ENCODE peak calls at places on chromosome 1, in nine cellular contexts. One of them, this sample, is unnamed.
A peak's percentile ranks its signal among the peaks of the same experiment; 100 is the strongest.

GRCh38 chr1:230232352-230232751 is 165.3 kb downstream of the GALNT2 start:
- DNase-seq in T47D: no peak
- DNase-seq in substantia nigra: no peak
- DNase-seq in HFF-Myc: no peak
- DNase-seq in activated CD4-positive, alpha-beta T cell treated with anti-CD3 and anti-CD28 coated beads for 48 hours: no peak
- DNase-seq in GM03348: no peak
- DNase-seq in RWPE1: no peak
- DNase-seq in Kasumi-1: no peak
- DNase-seq in aorta: no peak
- DNase-seq in this sample: no peak

GRCh38 chr1:152983743-152984142 is at the start of gene SPRR1A:
- DNase-seq in T47D: peak; percentile 49
- DNase-seq in substantia nigra: no peak
- DNase-seq in HFF-Myc: no peak
- DNase-seq in activated CD4-positive, alpha-beta T cell treated with anti-CD3 and anti-CD28 coated beads for 48 hours: no peak
- DNase-seq in GM03348: no peak
- DNase-seq in RWPE1: peak; percentile 60
- DNase-seq in Kasumi-1: no peak
- DNase-seq in aorta: no peak
- DNase-seq in this sample: no peak

GRCh38 chr1:94095744-94096469 is 25.0 kb downstream of the ABCA4 start:
- DNase-seq in T47D: no peak
- DNase-seq in substantia nigra: no peak
- DNase-seq in HFF-Myc: no peak
- DNase-seq in activated CD4-positive, alpha-beta T cell treated with anti-CD3 and anti-CD28 coated beads for 48 hours: no peak
- DNase-seq in GM03348: peak; percentile 43
- DNase-seq in RWPE1: no peak
- DNase-seq in Kasumi-1: no peak
- DNase-seq in aorta: peak; percentile 70
- DNase-seq in this sample: no peak

GRCh38 chr1:111214884-111215283 is 12.6 kb upstream of the CHI3L2 start:
- DNase-seq in T47D: no peak
- DNase-seq in substantia nigra: no peak
- DNase-seq in HFF-Myc: no peak
- DNase-seq in activated CD4-positive, alpha-beta T cell treated with anti-CD3 and anti-CD28 coated beads for 48 hours: peak; percentile 72
- DNase-seq in GM03348: no peak
- DNase-seq in RWPE1: no peak
- DNase-seq in Kasumi-1: no peak
- DNase-seq in aorta: no peak
- DNase-seq in this sample: no peak

GRCh38 chr1:26391450-26391849 is 18.9 kb upstream of the ZNF683 start:
- DNase-seq in T47D: peak; percentile 61
- DNase-seq in substantia nigra: peak; percentile 3
- DNase-seq in HFF-Myc: peak; percentile 33
- DNase-seq in activated CD4-positive, alpha-beta T cell treated with anti-CD3 and anti-CD28 coated beads for 48 hours: peak; percentile 48
- DNase-seq in GM03348: peak; percentile 74
- DNase-seq in RWPE1: peak; percentile 86
- DNase-seq in Kasumi-1: peak; percentile 30
- DNase-seq in aorta: no peak
- DNase-seq in this sample: peak; percentile 85

GRCh38 chr1:47682198-47682597 is 244.4 kb downstream of the FOXD2 start:
- DNase-seq in T47D: no peak
- DNase-seq in substantia nigra: no peak
- DNase-seq in HFF-Myc: no peak
- DNase-seq in activated CD4-positive, alpha-beta T cell treated with anti-CD3 and anti-CD28 coated beads for 48 hours: no peak
- DNase-seq in GM03348: no peak
- DNase-seq in RWPE1: no peak
- DNase-seq in Kasumi-1: no peak
- DNase-seq in aorta: no peak
- DNase-seq in this sample: no peak

GRCh38 chr1:38817958-38818705 is 41.4 kb downstream of the RRAGC start:
- DNase-seq in T47D: no peak
- DNase-seq in substantia nigra: no peak
- DNase-seq in HFF-Myc: no peak
- DNase-seq in activated CD4-positive, alpha-beta T cell treated with anti-CD3 and anti-CD28 coated beads for 48 hours: peak; percentile 62
- DNase-seq in GM03348: peak; percentile 83
- DNase-seq in RWPE1: peak; percentile 41
- DNase-seq in Kasumi-1: peak; percentile 10
- DNase-seq in aorta: no peak
- DNase-seq in this sample: no peak

GRCh38 chr1:41108696-41109284 is 87.3 kb upstream of the SLFNL1 start:
- DNase-seq in T47D: no peak
- DNase-seq in substantia nigra: no peak
- DNase-seq in HFF-Myc: no peak
- DNase-seq in activated CD4-positive, alpha-beta T cell treated with anti-CD3 and anti-CD28 coated beads for 48 hours: no peak
- DNase-seq in GM03348: peak; percentile 11
- DNase-seq in RWPE1: no peak
- DNase-seq in Kasumi-1: no peak
- DNase-seq in aorta: no peak
- DNase-seq in this sample: no peak

GRCh38 chr1:248611883-248612282 is 14.4 kb upstream of the OR2T10 start:
- DNase-seq in T47D: no peak
- DNase-seq in substantia nigra: no peak
- DNase-seq in HFF-Myc: no peak
- DNase-seq in activated CD4-positive, alpha-beta T cell treated with anti-CD3 and anti-CD28 coated beads for 48 hours: peak; percentile 57
- DNase-seq in GM03348: no peak
- DNase-seq in RWPE1: no peak
- DNase-seq in Kasumi-1: no peak
- DNase-seq in aorta: no peak
- DNase-seq in this sample: no peak

GRCh38 chr1:145720556-145720877 is 1.2 kb downstream of the CD160 start:
- DNase-seq in T47D: peak; percentile 90
- DNase-seq in substantia nigra: no peak
- DNase-seq in HFF-Myc: no peak
- DNase-seq in activated CD4-positive, alpha-beta T cell treated with anti-CD3 and anti-CD28 coated beads for 48 hours: no peak
- DNase-seq in GM03348: peak; percentile 74
- DNase-seq in RWPE1: no peak
- DNase-seq in Kasumi-1: no peak
- DNase-seq in aorta: no peak
- DNase-seq in this sample: no peak

GRCh38 chr1:24094554-24094953 is 17.4 kb downstream of the MYOM3 start:
- DNase-seq in T47D: no peak
- DNase-seq in substantia nigra: no peak
- DNase-seq in HFF-Myc: no peak
- DNase-seq in activated CD4-positive, alpha-beta T cell treated with anti-CD3 and anti-CD28 coated beads for 48 hours: no peak
- DNase-seq in GM03348: no peak
- DNase-seq in RWPE1: no peak
- DNase-seq in Kasumi-1: no peak
- DNase-seq in aorta: no peak
- DNase-seq in this sample: no peak

GRCh38 chr1:79004916-79005315 is 1.6 kb downstream of the ADGRL4 start:
- DNase-seq in T47D: no peak
- DNase-seq in substantia nigra: no peak
- DNase-seq in HFF-Myc: no peak
- DNase-seq in activated CD4-positive, alpha-beta T cell treated with anti-CD3 and anti-CD28 coated beads for 48 hours: no peak
- DNase-seq in GM03348: no peak
- DNase-seq in RWPE1: no peak
- DNase-seq in Kasumi-1: no peak
- DNase-seq in aorta: no peak
- DNase-seq in this sample: no peak

GRCh38 chr1:27885620-27886352 is 13.4 kb downstream of the THEMIS2 start:
- DNase-seq in T47D: no peak
- DNase-seq in substantia nigra: no peak
- DNase-seq in HFF-Myc: no peak
- DNase-seq in activated CD4-positive, alpha-beta T cell treated with anti-CD3 and anti-CD28 coated beads for 48 hours: no peak
- DNase-seq in GM03348: no peak
- DNase-seq in RWPE1: no peak
- DNase-seq in Kasumi-1: peak; percentile 94
- DNase-seq in aorta: no peak
- DNase-seq in this sample: peak; percentile 26

GRCh38 chr1:9297831-9298230 is 5.1 kb downstream of the SPSB1 start:
- DNase-seq in T47D: no peak
- DNase-seq in substantia nigra: no peak
- DNase-seq in HFF-Myc: no peak
- DNase-seq in activated CD4-positive, alpha-beta T cell treated with anti-CD3 and anti-CD28 coated beads for 48 hours: no peak
- DNase-seq in GM03348: no peak
- DNase-seq in RWPE1: no peak
- DNase-seq in Kasumi-1: no peak
- DNase-seq in aorta: no peak
- DNase-seq in this sample: no peak

GRCh38 chr1:41525891-41526587 is 41.6 kb upstream of the EDN2 start:
- DNase-seq in T47D: no peak
- DNase-seq in substantia nigra: no peak
- DNase-seq in HFF-Myc: no peak
- DNase-seq in activated CD4-positive, alpha-beta T cell treated with anti-CD3 and anti-CD28 coated beads for 48 hours: no peak
- DNase-seq in GM03348: no peak
- DNase-seq in RWPE1: no peak
- DNase-seq in Kasumi-1: no peak
- DNase-seq in aorta: peak; percentile 17
- DNase-seq in this sample: no peak

GRCh38 chr1:179251675-179252074 is 22.2 kb upstream of the ABL2 start:
- DNase-seq in T47D: peak; percentile 84
- DNase-seq in substantia nigra: no peak
- DNase-seq in HFF-Myc: no peak
- DNase-seq in activated CD4-positive, alpha-beta T cell treated with anti-CD3 and anti-CD28 coated beads for 48 hours: no peak
- DNase-seq in GM03348: peak; percentile 70
- DNase-seq in RWPE1: peak; percentile 27
- DNase-seq in Kasumi-1: peak; percentile 24
- DNase-seq in aorta: no peak
- DNase-seq in this sample: peak; percentile 72

GRCh38 chr1:155942578-155943141 is 1.2 kb downstream of the RXFP4 start:
- DNase-seq in T47D: no peak
- DNase-seq in substantia nigra: no peak
- DNase-seq in HFF-Myc: no peak
- DNase-seq in activated CD4-positive, alpha-beta T cell treated with anti-CD3 and anti-CD28 coated beads for 48 hours: no peak
- DNase-seq in GM03348: no peak
- DNase-seq in RWPE1: no peak
- DNase-seq in Kasumi-1: no peak
- DNase-seq in aorta: no peak
- DNase-seq in this sample: no peak

GRCh38 chr1:154866257-154866994 is 3.7 kb downstream of the KCNN3 start:
- DNase-seq in T47D: no peak
- DNase-seq in substantia nigra: no peak
- DNase-seq in HFF-Myc: no peak
- DNase-seq in activated CD4-positive, alpha-beta T cell treated with anti-CD3 and anti-CD28 coated beads for 48 hours: no peak
- DNase-seq in GM03348: no peak
- DNase-seq in RWPE1: no peak
- DNase-seq in Kasumi-1: no peak
- DNase-seq in aorta: no peak
- DNase-seq in this sample: no peak

GRCh38 chr1:159838715-159839114 is 12.0 kb downstream of the SLAMF8 start:
- DNase-seq in T47D: no peak
- DNase-seq in substantia nigra: no peak
- DNase-seq in HFF-Myc: no peak
- DNase-seq in activated CD4-positive, alpha-beta T cell treated with anti-CD3 and anti-CD28 coated beads for 48 hours: no peak
- DNase-seq in GM03348: no peak
- DNase-seq in RWPE1: no peak
- DNase-seq in Kasumi-1: no peak
- DNase-seq in aorta: no peak
- DNase-seq in this sample: no peak

GRCh38 chr1:114328505-114328904 is 174.8 kb upstream of the SYT6 start:
- DNase-seq in T47D: no peak
- DNase-seq in substantia nigra: no peak
- DNase-seq in HFF-Myc: no peak
- DNase-seq in activated CD4-positive, alpha-beta T cell treated with anti-CD3 and anti-CD28 coated beads for 48 hours: no peak
- DNase-seq in GM03348: no peak
- DNase-seq in RWPE1: no peak
- DNase-seq in Kasumi-1: no peak
- DNase-seq in aorta: no peak
- DNase-seq in this sample: no peak

GRCh38 chr1:911875-912739 is 11.6 kb upstream of the SAMD11 start:
- DNase-seq in T47D: no peak
- DNase-seq in substantia nigra: no peak
- DNase-seq in HFF-Myc: no peak
- DNase-seq in activated CD4-positive, alpha-beta T cell treated with anti-CD3 and anti-CD28 coated beads for 48 hours: peak; percentile 1
- DNase-seq in GM03348: no peak
- DNase-seq in RWPE1: no peak
- DNase-seq in Kasumi-1: peak; percentile 71
- DNase-seq in aorta: no peak
- DNase-seq in this sample: no peak

GRCh38 chr1:56845343-56845742 is 9.3 kb upstream of the C8A start:
- DNase-seq in T47D: no peak
- DNase-seq in substantia nigra: no peak
- DNase-seq in HFF-Myc: no peak
- DNase-seq in activated CD4-positive, alpha-beta T cell treated with anti-CD3 and anti-CD28 coated beads for 48 hours: no peak
- DNase-seq in GM03348: no peak
- DNase-seq in RWPE1: no peak
- DNase-seq in Kasumi-1: no peak
- DNase-seq in aorta: no peak
- DNase-seq in this sample: no peak

GRCh38 chr1:236809133-236809532 is 14.0 kb downstream of the MTR start:
- DNase-seq in T47D: no peak
- DNase-seq in substantia nigra: no peak
- DNase-seq in HFF-Myc: no peak
- DNase-seq in activated CD4-positive, alpha-beta T cell treated with anti-CD3 and anti-CD28 coated beads for 48 hours: no peak
- DNase-seq in GM03348: no peak
- DNase-seq in RWPE1: no peak
- DNase-seq in Kasumi-1: no peak
- DNase-seq in aorta: no peak
- DNase-seq in this sample: peak; percentile 10

GRCh38 chr1:209076688-209077087 is 506.8 kb upstream of the CAMK1G start:
- DNase-seq in T47D: peak; percentile 68
- DNase-seq in substantia nigra: no peak
- DNase-seq in HFF-Myc: no peak
- DNase-seq in activated CD4-positive, alpha-beta T cell treated with anti-CD3 and anti-CD28 coated beads for 48 hours: no peak
- DNase-seq in GM03348: no peak
- DNase-seq in RWPE1: no peak
- DNase-seq in Kasumi-1: no peak
- DNase-seq in aorta: no peak
- DNase-seq in this sample: no peak

GRCh38 chr1:152182942-152183341 is 23.9 kb upstream of the RPTN start:
- DNase-seq in T47D: no peak
- DNase-seq in substantia nigra: no peak
- DNase-seq in HFF-Myc: no peak
- DNase-seq in activated CD4-positive, alpha-beta T cell treated with anti-CD3 and anti-CD28 coated beads for 48 hours: peak; percentile 20
- DNase-seq in GM03348: peak; percentile 66
- DNase-seq in RWPE1: peak; percentile 79
- DNase-seq in Kasumi-1: no peak
- DNase-seq in aorta: peak; percentile 63
- DNase-seq in this sample: no peak

GRCh38 chr1:89088597-89088996 is 23.6 kb upstream of the GBP1 start:
- DNase-seq in T47D: no peak
- DNase-seq in substantia nigra: no peak
- DNase-seq in HFF-Myc: no peak
- DNase-seq in activated CD4-positive, alpha-beta T cell treated with anti-CD3 and anti-CD28 coated beads for 48 hours: no peak
- DNase-seq in GM03348: no peak
- DNase-seq in RWPE1: no peak
- DNase-seq in Kasumi-1: no peak
- DNase-seq in aorta: no peak
- DNase-seq in this sample: no peak

GRCh38 chr1:15954316-15954715 is 21.6 kb downstream of the ZBTB17 start:
- DNase-seq in T47D: peak; percentile 75
- DNase-seq in substantia nigra: no peak
- DNase-seq in HFF-Myc: no peak
- DNase-seq in activated CD4-positive, alpha-beta T cell treated with anti-CD3 and anti-CD28 coated beads for 48 hours: no peak
- DNase-seq in GM03348: no peak
- DNase-seq in RWPE1: no peak
- DNase-seq in Kasumi-1: no peak
- DNase-seq in aorta: no peak
- DNase-seq in this sample: no peak

GRCh38 chr1:21165632-21166031 is 11.1 kb downstream of the EIF4G3 start:
- DNase-seq in T47D: no peak
- DNase-seq in substantia nigra: no peak
- DNase-seq in HFF-Myc: no peak
- DNase-seq in activated CD4-positive, alpha-beta T cell treated with anti-CD3 and anti-CD28 coated beads for 48 hours: no peak
- DNase-seq in GM03348: no peak
- DNase-seq in RWPE1: no peak
- DNase-seq in Kasumi-1: peak; percentile 64
- DNase-seq in aorta: no peak
- DNase-seq in this sample: no peak

GRCh38 chr1:246709845-246710244 is 14.4 kb upstream of the SCCPDH start:
- DNase-seq in T47D: no peak
- DNase-seq in substantia nigra: no peak
- DNase-seq in HFF-Myc: no peak
- DNase-seq in activated CD4-positive, alpha-beta T cell treated with anti-CD3 and anti-CD28 coated beads for 48 hours: no peak
- DNase-seq in GM03348: no peak
- DNase-seq in RWPE1: no peak
- DNase-seq in Kasumi-1: peak; percentile 62
- DNase-seq in aorta: no peak
- DNase-seq in this sample: no peak

GRCh38 chr1:215551806-215552205 is 15.3 kb upstream of the KCTD3 start:
- DNase-seq in T47D: no peak
- DNase-seq in substantia nigra: no peak
- DNase-seq in HFF-Myc: no peak
- DNase-seq in activated CD4-positive, alpha-beta T cell treated with anti-CD3 and anti-CD28 coated beads for 48 hours: no peak
- DNase-seq in GM03348: no peak
- DNase-seq in RWPE1: no peak
- DNase-seq in Kasumi-1: no peak
- DNase-seq in aorta: no peak
- DNase-seq in this sample: no peak

GRCh38 chr1:72013161-72013560 is 269.2 kb downstream of the NEGR1 start:
- DNase-seq in T47D: no peak
- DNase-seq in substantia nigra: no peak
- DNase-seq in HFF-Myc: no peak
- DNase-seq in activated CD4-positive, alpha-beta T cell treated with anti-CD3 and anti-CD28 coated beads for 48 hours: no peak
- DNase-seq in GM03348: no peak
- DNase-seq in RWPE1: no peak
- DNase-seq in Kasumi-1: no peak
- DNase-seq in aorta: no peak
- DNase-seq in this sample: no peak